ENCODE peak calls at places on chromosomes 12 and 14, in nine cellular contexts. O is GM12878, E is IMR-90, G is upper lobe of left lung, K is thyroid gland, S is heart left ventricle, V is transverse colon, X is HCT116, A is Peyer's patch. N is an unnamed sample.

GRCh38 chr12:12975322-12976077 is 23.5 kb upstream of the GPRC5D start:
- DNase-seq in E (peak; percentile 59), K (peak; percentile 30), A (no peak), O (no peak), G (peak; percentile 36), S (no peak), V (peak; percentile 63), X (peak; percentile 29), N (peak; percentile 27)

GRCh38 chr12:41462312-41462711 is 274.2 kb downstream of the PDZRN4 start:
- DNase-seq in S (no peak), E (no peak), K (no peak), X (no peak), O (no peak), G (no peak), A (no peak), V (no peak), N (no peak)

GRCh38 chr12:25347716-25348261 is 97.1 kb upstream of the KRAS start:
- DNase-seq in O (no peak), S (no peak), X (no peak), E (no peak), A (no peak), G (no peak), K (no peak), V (no peak), N (no peak)

GRCh38 chr14:50718949-50719348 is 50.8 kb upstream of the SAV1 start:
- DNase-seq in E (no peak), K (no peak), X (no peak), V (no peak), A (no peak), G (no peak), S (no peak), O (no peak), N (no peak)

GRCh38 chr12:116677202-116677651 is 60.6 kb downstream of the SPRING1 start:
- DNase-seq in G (no peak), A (no peak), K (no peak), O (peak; percentile 45), S (no peak), E (no peak), X (no peak), V (no peak), N (no peak)

GRCh38 chr12:132170094-132170636 is 25.9 kb downstream of the NOC4L start:
- DNase-seq in A (no peak), O (no peak), X (no peak), E (peak; percentile 75), K (no peak), G (peak; percentile 53), S (no peak), V (no peak), N (no peak)

GRCh38 chr12:11868027-11868426 is 202.7 kb upstream of the BCL2L14 start:
- DNase-seq in E (no peak), O (no peak), S (no peak), G (no peak), K (no peak), A (no peak), X (no peak), V (no peak), N (no peak)

GRCh38 chr12:87670448-87670847 is 358.8 kb downstream of the C12orf50 start:
- DNase-seq in G (no peak), A (no peak), E (no peak), K (no peak), S (no peak), V (no peak), O (no peak), X (no peak), N (no peak)

GRCh38 chr14:101174980-101175606 is 271.6 kb upstream of the RTL1 start:
- DNase-seq in S (no peak), O (no peak), K (peak; percentile 86), A (no peak), G (no peak), E (no peak), X (no peak), V (no peak), N (peak; percentile 16)

GRCh38 chr12:121290410-121290809 is 6.1 kb downstream of the CAMKK2 start:
- DNase-seq in O (no peak), E (no peak), K (no peak), V (no peak), A (no peak), G (no peak), X (no peak), S (no peak), N (no peak)

GRCh38 chr12:34398706-34399630 is 376.7 kb downstream of the ALG10 start:
- DNase-seq in O (no peak), E (no peak), A (no peak), V (peak; percentile 1), X (no peak), G (peak; percentile 64), K (no peak), S (peak; percentile 3), N (peak; percentile 9)

GRCh38 chr12:12267801-12268200 is 957 bp upstream of the LRP6 start:
- DNase-seq in O (no peak), E (no peak), X (no peak), G (no peak), A (no peak), S (no peak), K (no peak), V (no peak), N (no peak)

GRCh38 chr14:65750906-65751305 is 338.4 kb downstream of the FUT8 start:
- DNase-seq in S (no peak), V (no peak), E (no peak), X (no peak), O (no peak), K (no peak), G (no peak), A (no peak), N (no peak)

GRCh38 chr12:117732761-117733160 is 236.0 kb downstream of the KSR2 start:
- DNase-seq in S (no peak), V (no peak), K (no peak), E (no peak), G (peak; percentile 28), X (no peak), O (no peak), A (no peak), N (no peak)

GRCh38 chr12:75984577-75985182 is 46.9 kb downstream of the PHLDA1 start:
- DNase-seq in G (no peak), S (no peak), V (no peak), K (no peak), A (no peak), X (no peak), E (no peak), O (no peak), N (no peak)

DNA sequence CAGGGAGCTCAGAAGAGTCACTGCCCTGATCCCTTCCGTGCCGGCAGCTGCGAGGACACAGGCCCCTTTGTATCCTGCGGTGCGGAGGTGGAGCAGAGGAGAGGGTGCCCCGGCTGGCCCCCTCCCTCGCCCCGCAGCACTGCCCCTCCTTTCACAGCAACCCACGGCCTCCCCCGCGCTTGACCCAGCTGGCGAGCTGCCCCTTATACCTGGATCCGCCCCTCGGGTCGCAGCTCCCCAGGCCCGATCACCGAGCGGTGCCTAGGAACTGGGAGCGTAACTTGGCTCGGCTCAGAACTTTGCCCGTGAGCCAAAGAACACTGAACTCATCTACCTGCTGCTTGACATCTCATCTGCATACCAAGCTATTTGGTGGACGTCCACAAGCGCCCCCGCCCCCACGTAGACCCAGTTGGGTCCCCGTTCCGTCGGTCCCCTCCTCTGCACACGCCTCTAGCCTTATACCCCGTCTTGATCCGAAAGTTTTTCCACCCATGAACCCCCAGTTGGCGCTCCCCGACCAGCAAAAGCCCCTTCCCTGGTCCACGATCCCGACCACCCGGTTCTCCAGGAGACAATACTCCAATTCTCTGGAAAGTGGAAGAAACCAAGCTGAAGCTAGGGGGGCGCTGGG is 697 bp upstream of the DNAJC14 start:
- DNase-seq in E (no peak), V (peak; percentile 64), S (peak; percentile 45), X (no peak), O (no peak), K (peak; percentile 70), A (peak; percentile 36), G (peak; percentile 90), N (peak; percentile 73)
- TF ChIP-seq POLR2A in E (peak; percentile 8), V (peak; percentile 34), S (no peak), X (no peak), O (peak; percentile 20), K (no peak), A (peak; percentile 4), G (no peak), N (no peak)

GRCh38 chr14:69346710-69347109 is 51.4 kb downstream of the ERH start:
- DNase-seq in G (no peak), A (no peak), V (peak; percentile 47), O (no peak), K (no peak), X (no peak), S (no peak), E (no peak), N (no peak)
- H3K36me3 ChIP-seq in G (no peaks in the 10 kb centered on the region), A (no peaks in the 10 kb centered on the region), V (no peaks in the 10 kb centered on the region), O (no peaks in the 10 kb centered on the region), K (no peaks in the 10 kb centered on the region), X (no peaks in the 10 kb centered on the region), S (no peaks in the 10 kb centered on the region), E (no peaks in the 10 kb centered on the region), N (no peaks in the 10 kb centered on the region)

GRCh38 chr12:7832059-7832696 is 40.5 kb downstream of the SLC2A14 start:
- DNase-seq in G (no peak), E (peak; percentile 71), O (no peak), S (no peak), V (no peak), X (peak; percentile 32), A (peak; percentile 21), K (no peak), N (no peak)

GRCh38 chr12:7835766-7836165 is 36.9 kb downstream of the SLC2A14 start:
- DNase-seq in K (no peak), E (no peak), O (no peak), G (no peak), V (no peak), A (no peak), S (no peak), X (no peak), N (no peak)

GRCh38 chr12:7835116-7835515 is 37.6 kb downstream of the SLC2A14 start:
- DNase-seq in V (no peak), A (no peak), K (no peak), X (no peak), E (no peak), S (no peak), G (no peak), O (no peak), N (no peak)

GRCh38 chr12:7834701-7835100 is 38.0 kb downstream of the SLC2A14 start:
- DNase-seq in K (no peak), O (no peak), A (no peak), V (no peak), E (no peak), S (no peak), X (no peak), G (no peak), N (no peak)

DNA sequence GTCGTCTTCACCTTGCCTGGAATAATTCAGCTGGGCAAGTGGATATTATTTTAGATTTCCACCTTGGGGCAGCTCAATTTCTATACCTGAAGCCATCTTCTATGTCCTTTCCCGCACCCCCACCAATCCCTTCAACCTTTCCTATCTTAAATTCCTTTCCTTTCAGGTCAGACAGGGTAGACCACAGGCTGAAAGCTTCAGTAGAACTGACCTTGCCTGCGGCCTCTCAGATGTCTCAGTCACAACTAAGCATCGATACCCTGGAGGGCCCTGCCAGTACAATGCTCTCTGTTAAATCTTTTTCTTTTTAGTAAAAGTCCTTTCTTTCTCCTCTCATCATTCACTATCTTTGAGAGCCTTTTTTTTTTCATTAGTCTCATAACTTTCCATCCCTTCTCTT is 38.9 kb downstream of the SLC2A14 start:
- DNase-seq in K (no peak), S (no peak), O (no peak), G (no peak), E (peak; percentile 12), V (no peak), A (no peak), X (no peak), N (no peak)
- H3K27ac ChIP-seq in K (no peak overlapping the region), S (no peak overlapping the region), O (no peak overlapping the region), G (no peak overlapping the region), E (no peak overlapping the region), V (no peak overlapping the region), A (no peak overlapping the region), X (no peak overlapping the region), N (no peak overlapping the region)

GRCh38 chr12:46363582-46364299 is 8.8 kb downstream of the SLC38A2 start:
- DNase-seq in E (no peak), O (no peak), K (no peak), A (no peak), G (no peak), S (no peak), X (no peak), V (no peak), N (no peak)
- TF ChIP-seq POLR2A in E (peak; percentile 54), O (no peak), K (no peak), A (no peak), G (no peak), S (no peak), X (no peak), V (no peak), N (no peak)